ENCODE peak calls at places on chromosomes 5 and 9, in four cellular contexts. One of them, this sample, is unnamed.

GRCh38 chr9:128275198-128276007 is at the start of gene GOLGA2:
- DNase-seq in left lung: no peak
- DNase-seq in right cardiac atrium: peak; percentile 73
- DNase-seq in CD8-positive, alpha-beta memory T cell: peak; percentile 20
- DNase-seq in this sample: no peak

GRCh38 chr9:108543251-108543768 is 312.5 kb downstream of the ACTL7B start:
- DNase-seq in right cardiac atrium: no peak
- DNase-seq in CD8-positive, alpha-beta memory T cell: no peak
- DNase-seq in left lung: no peak
- DNase-seq in this sample: no peak

GRCh38 chr5:73747696-73748380 is 121.8 kb downstream of the ARHGEF28 start:
- DNase-seq in CD8-positive, alpha-beta memory T cell: no peak
- DNase-seq in left lung: no peak
- DNase-seq in right cardiac atrium: no peak
- DNase-seq in this sample: no peak

GRCh38 chr5:147208134-147208533 is 26.7 kb upstream of the STK32A start:
- DNase-seq in right cardiac atrium: no peak
- DNase-seq in left lung: no peak
- DNase-seq in CD8-positive, alpha-beta memory T cell: no peak
- DNase-seq in this sample: no peak

GRCh38 chr5:73564644-73565165 is 734 bp downstream of the ANKRA2 start:
- DNase-seq in left lung: no peak
- DNase-seq in CD8-positive, alpha-beta memory T cell: no peak
- DNase-seq in right cardiac atrium: no peak
- DNase-seq in this sample: no peak

GRCh38 chr9:27861887-27862286 is 288.6 kb upstream of the C9orf72 start:
- DNase-seq in right cardiac atrium: no peak
- DNase-seq in left lung: no peak
- DNase-seq in CD8-positive, alpha-beta memory T cell: no peak
- DNase-seq in this sample: no peak

GRCh38 chr5:112757468-112758208 is 20.0 kb downstream of the APC start:
- DNase-seq in left lung: no peak
- DNase-seq in right cardiac atrium: no peak
- DNase-seq in CD8-positive, alpha-beta memory T cell: no peak
- DNase-seq in this sample: no peak

GRCh38 chr5:151153300-151153699 is 4.3 kb downstream of the ANXA6 start:
- DNase-seq in left lung: no peak
- DNase-seq in right cardiac atrium: no peak
- DNase-seq in CD8-positive, alpha-beta memory T cell: no peak
- DNase-seq in this sample: no peak

GRCh38 chr9:93010696-93011095 is 47.8 kb upstream of the SUSD3 start:
- DNase-seq in right cardiac atrium: no peak
- DNase-seq in CD8-positive, alpha-beta memory T cell: no peak
- DNase-seq in left lung: no peak
- DNase-seq in this sample: no peak

GRCh38 chr9:130445268-130445983 is 665 bp downstream of the ASS1 start:
- DNase-seq in CD8-positive, alpha-beta memory T cell: no peak
- DNase-seq in right cardiac atrium: peak; percentile 87
- DNase-seq in left lung: peak; percentile 60
- DNase-seq in this sample: no peak

GRCh38 chr5:108836492-108836891 is 88.8 kb downstream of the FER start:
- DNase-seq in CD8-positive, alpha-beta memory T cell: no peak
- DNase-seq in left lung: no peak
- DNase-seq in right cardiac atrium: no peak
- DNase-seq in this sample: no peak

GRCh38 chr9:86142973-86143372 is 43.6 kb upstream of the GOLM1 start:
- DNase-seq in CD8-positive, alpha-beta memory T cell: no peak
- DNase-seq in left lung: no peak
- DNase-seq in right cardiac atrium: no peak
- DNase-seq in this sample: no peak

GRCh38 chr5:174514983-174515394 is 209.4 kb upstream of the MSX2 start:
- DNase-seq in CD8-positive, alpha-beta memory T cell: no peak
- DNase-seq in right cardiac atrium: no peak
- DNase-seq in left lung: no peak
- DNase-seq in this sample: no peak

GRCh38 chr5:14035859-14036440 is 91.5 kb upstream of the DNAH5 start:
- DNase-seq in right cardiac atrium: no peak
- DNase-seq in left lung: peak; percentile 48
- DNase-seq in CD8-positive, alpha-beta memory T cell: no peak
- DNase-seq in this sample: no peak

GRCh38 chr5:140351609-140352334 is 5.4 kb upstream of the HBEGF start:
- DNase-seq in right cardiac atrium: no peak
- DNase-seq in left lung: no peak
- DNase-seq in CD8-positive, alpha-beta memory T cell: peak; percentile 42
- DNase-seq in this sample: peak; percentile 55

GRCh38 chr9:137270929-137271695 is 6.4 kb upstream of the TOR4A start:
- DNase-seq in left lung: no peak
- DNase-seq in right cardiac atrium: no peak
- DNase-seq in CD8-positive, alpha-beta memory T cell: no peak
- DNase-seq in this sample: peak; percentile 21

GRCh38 chr5:110757118-110757729 is 18.4 kb downstream of the SLC25A46 start:
- DNase-seq in CD8-positive, alpha-beta memory T cell: peak; percentile 2
- DNase-seq in left lung: no peak
- DNase-seq in right cardiac atrium: no peak
- DNase-seq in this sample: peak; percentile 24

GRCh38 chr5:126811515-126812198 is 34.7 kb downstream of the LMNB1 start:
- DNase-seq in right cardiac atrium: no peak
- DNase-seq in left lung: no peak
- DNase-seq in CD8-positive, alpha-beta memory T cell: no peak
- DNase-seq in this sample: no peak

GRCh38 chr5:75672616-75673015 is 44.6 kb downstream of the POC5 start:
- DNase-seq in CD8-positive, alpha-beta memory T cell: no peak
- DNase-seq in right cardiac atrium: no peak
- DNase-seq in left lung: no peak
- DNase-seq in this sample: no peak

GRCh38 chr5:124867064-124867707 is 120.7 kb upstream of the ZNF608 start:
- DNase-seq in left lung: no peak
- DNase-seq in CD8-positive, alpha-beta memory T cell: no peak
- DNase-seq in right cardiac atrium: no peak
- DNase-seq in this sample: no peak

GRCh38 chr5:171272996-171273970 is 35.8 kb upstream of the TLX3 start:
- DNase-seq in CD8-positive, alpha-beta memory T cell: no peak
- DNase-seq in right cardiac atrium: no peak
- DNase-seq in left lung: no peak
- DNase-seq in this sample: no peak

GRCh38 chr9:32663741-32664140 is 28.3 kb upstream of the TAF1L start:
- DNase-seq in left lung: no peak
- DNase-seq in right cardiac atrium: no peak
- DNase-seq in CD8-positive, alpha-beta memory T cell: no peak
- DNase-seq in this sample: no peak

GRCh38 chr9:70438341-70438924 is 24.0 kb upstream of the KLF9 start:
- DNase-seq in CD8-positive, alpha-beta memory T cell: no peak
- DNase-seq in right cardiac atrium: peak; percentile 84
- DNase-seq in left lung: peak; percentile 67
- DNase-seq in this sample: no peak
- H3K27ac ChIP-seq in CD8-positive, alpha-beta memory T cell: no peak overlapping the region
- H3K27ac ChIP-seq in right cardiac atrium: peak overlapping the region; percentile 86
- H3K27ac ChIP-seq in left lung: peak overlapping the region; percentile 15
- H3K27ac ChIP-seq in this sample: no peak overlapping the region

GRCh38 chr5:119048246-119048645 is 22.6 kb upstream of the DMXL1 start:
- DNase-seq in right cardiac atrium: no peak
- DNase-seq in left lung: no peak
- DNase-seq in CD8-positive, alpha-beta memory T cell: no peak
- DNase-seq in this sample: no peak
- H3K4me3 ChIP-seq in right cardiac atrium: no peak overlapping the region
- H3K4me3 ChIP-seq in left lung: no peak overlapping the region
- H3K4me3 ChIP-seq in CD8-positive, alpha-beta memory T cell: no peak overlapping the region
- H3K4me3 ChIP-seq in this sample: no peak overlapping the region

DNA sequence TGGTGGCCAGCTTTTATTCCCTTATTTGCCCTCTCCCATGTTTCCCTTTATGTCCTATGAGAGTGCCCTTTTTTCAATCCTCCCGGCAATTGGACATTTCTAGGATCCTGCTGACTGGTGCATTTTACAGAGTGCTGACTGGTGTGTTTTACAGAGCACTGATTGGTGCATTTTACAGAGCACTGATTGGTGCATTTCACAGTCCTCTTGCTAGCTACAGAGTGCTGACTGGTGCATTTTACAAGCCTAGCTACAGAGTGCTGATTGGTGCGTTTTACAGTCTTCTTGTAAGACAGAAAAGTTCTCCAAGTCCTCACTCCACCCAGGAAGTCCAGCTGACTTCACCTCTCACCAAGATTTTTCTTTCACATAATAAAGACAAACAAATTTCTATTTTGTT is 15.4 kb upstream of the FANCC start:
- DNase-seq in left lung: no peak
- DNase-seq in right cardiac atrium: no peak
- DNase-seq in CD8-positive, alpha-beta memory T cell: no peak
- DNase-seq in this sample: no peak
- H3K9me3 ChIP-seq in left lung: peaks cover 12% of the 10 kb centered on the region
- H3K9me3 ChIP-seq in right cardiac atrium: no peaks in the 10 kb centered on the region
- H3K9me3 ChIP-seq in CD8-positive, alpha-beta memory T cell: no peaks in the 10 kb centered on the region
- H3K9me3 ChIP-seq in this sample: no peaks in the 10 kb centered on the region

GRCh38 chr9:133838859-133839507 is 100.8 kb upstream of the SARDH start:
- DNase-seq in right cardiac atrium: no peak
- DNase-seq in left lung: no peak
- DNase-seq in CD8-positive, alpha-beta memory T cell: no peak
- DNase-seq in this sample: no peak

GRCh38 chr9:133839822-133840329 is 101.7 kb upstream of the SARDH start:
- DNase-seq in right cardiac atrium: peak; percentile 78
- DNase-seq in left lung: no peak
- DNase-seq in CD8-positive, alpha-beta memory T cell: no peak
- DNase-seq in this sample: no peak

GRCh38 chr9:133836001-133836758 is 98.0 kb upstream of the SARDH start:
- DNase-seq in left lung: no peak
- DNase-seq in CD8-positive, alpha-beta memory T cell: no peak
- DNase-seq in right cardiac atrium: no peak
- DNase-seq in this sample: no peak

GRCh38 chr9:133836818-133837217 is 98.7 kb upstream of the SARDH start:
- DNase-seq in right cardiac atrium: no peak
- DNase-seq in CD8-positive, alpha-beta memory T cell: no peak
- DNase-seq in left lung: no peak
- DNase-seq in this sample: no peak

DNA sequence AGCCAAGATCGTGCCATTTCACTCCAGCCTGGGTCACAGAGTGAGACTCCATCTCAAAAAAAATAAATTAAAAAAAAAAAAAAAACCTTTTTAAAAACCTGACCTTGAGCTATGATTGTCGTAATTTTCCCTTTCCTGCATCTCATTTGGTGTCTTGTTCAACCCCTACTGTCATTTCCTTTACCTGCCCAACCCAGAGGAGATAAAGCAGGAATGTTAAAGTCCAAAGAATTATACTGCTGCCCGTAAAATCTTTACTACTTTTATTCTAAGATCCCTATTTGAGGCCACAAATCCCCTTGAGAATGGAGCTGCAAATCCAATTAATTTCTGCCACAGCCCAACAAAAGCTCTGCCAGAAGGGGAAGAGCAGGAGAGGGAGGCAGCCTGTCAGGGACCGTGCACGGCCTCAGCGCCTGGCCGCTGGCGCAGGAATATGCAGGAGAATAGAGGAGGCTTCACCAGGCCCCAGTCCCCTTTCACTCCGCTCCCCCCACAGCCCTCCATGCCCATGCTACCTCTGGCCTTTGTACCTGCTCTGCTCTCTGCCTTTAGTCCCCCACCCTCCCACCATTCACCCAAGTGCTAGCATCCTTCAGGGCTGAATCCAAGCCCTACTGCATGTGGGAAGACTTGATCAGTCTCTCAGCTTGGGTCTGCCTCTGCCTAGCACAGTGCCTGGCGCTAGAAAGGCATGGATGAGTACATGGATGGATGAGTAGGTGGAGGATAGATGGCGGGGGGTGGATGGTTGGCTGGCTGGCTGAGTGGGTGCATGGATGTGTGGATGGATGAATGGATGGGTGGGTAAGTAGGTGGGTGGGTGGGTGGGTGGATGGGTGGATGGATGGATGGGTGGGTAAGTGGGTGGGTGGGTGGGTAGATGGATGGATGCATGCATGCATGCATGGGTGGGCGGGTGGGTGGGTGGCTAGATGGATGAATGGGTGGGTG is 99.8 kb upstream of the SARDH start:
- DNase-seq in right cardiac atrium: no peak
- DNase-seq in left lung: no peak
- DNase-seq in CD8-positive, alpha-beta memory T cell: no peak
- DNase-seq in this sample: no peak
- H3K27ac ChIP-seq in right cardiac atrium: no peak overlapping the region
- H3K27ac ChIP-seq in left lung: no peak overlapping the region
- H3K27ac ChIP-seq in CD8-positive, alpha-beta memory T cell: no peak overlapping the region
- H3K27ac ChIP-seq in this sample: no peak overlapping the region

GRCh38 chr5:133809801-133810200 is 158.6 kb downstream of the C5orf15 start:
- DNase-seq in left lung: no peak
- DNase-seq in CD8-positive, alpha-beta memory T cell: no peak
- DNase-seq in right cardiac atrium: no peak
- DNase-seq in this sample: no peak

GRCh38 chr5:133811168-133811567 is 157.3 kb downstream of the C5orf15 start:
- DNase-seq in CD8-positive, alpha-beta memory T cell: no peak
- DNase-seq in right cardiac atrium: no peak
- DNase-seq in left lung: no peak
- DNase-seq in this sample: no peak

GRCh38 chr5:133801955-133802751 is 166.3 kb downstream of the C5orf15 start:
- DNase-seq in right cardiac atrium: peak; percentile 80
- DNase-seq in left lung: no peak
- DNase-seq in CD8-positive, alpha-beta memory T cell: no peak
- DNase-seq in this sample: no peak

GRCh38 chr5:133807348-133807747 is 161.1 kb downstream of the C5orf15 start:
- DNase-seq in left lung: no peak
- DNase-seq in right cardiac atrium: no peak
- DNase-seq in CD8-positive, alpha-beta memory T cell: no peak
- DNase-seq in this sample: no peak

DNA sequence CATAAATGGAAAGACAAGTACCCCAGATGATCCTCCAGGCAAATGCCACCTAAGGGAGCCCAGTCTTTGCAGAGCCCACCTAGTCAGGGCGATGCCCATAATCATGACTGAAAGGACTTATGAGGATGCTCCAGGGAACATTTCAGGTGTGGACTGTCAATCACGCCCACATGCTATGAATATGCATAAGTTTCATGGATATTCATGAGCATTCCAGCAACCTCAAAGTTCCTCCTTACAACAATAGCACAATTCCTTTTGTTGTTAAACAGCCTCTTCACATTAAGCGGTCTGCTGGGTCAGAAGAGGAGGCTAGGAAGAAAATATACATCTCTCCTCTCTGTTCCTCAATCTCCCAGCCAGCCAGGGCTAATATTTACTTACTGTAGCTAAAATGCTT is 161.6 kb downstream of the C5orf15 start:
- DNase-seq in left lung: no peak
- DNase-seq in CD8-positive, alpha-beta memory T cell: no peak
- DNase-seq in right cardiac atrium: no peak
- DNase-seq in this sample: no peak
- H3K4me3 ChIP-seq in left lung: no peak overlapping the region
- H3K4me3 ChIP-seq in CD8-positive, alpha-beta memory T cell: no peak overlapping the region
- H3K4me3 ChIP-seq in right cardiac atrium: no peak overlapping the region
- H3K4me3 ChIP-seq in this sample: no peak overlapping the region